ENCODE peak calls at places on chromosomes 6 and 20, in six cellular contexts. E is EL; D is T-helper 2 cell; A is fibroblast of mammary gland; W is stimulated activated CD4-positive, alpha-beta T cell treated with anti-CD3 and anti-CD28 coated beads, TNF-alpha, amount 100 ng/mL, for 1 hour; Y is activated T-helper 9 cell treated with anti-CD3 and anti-CD28 coated beads, Interleukin-2, amount 50 U/mL, for 16 hours. T is an unnamed sample.

GRCh38 chr20:33719989-33720709 is at the start of gene PXMP4:
- DNase-seq in E (peak), D (peak), A (peak), W (peak), Y (peak), T (peak)

GRCh38 chr6:73811706-73812105 is 115.7 kb downstream of the CD109 start:
- DNase-seq in E (no peak), D (no peak), A (no peak), W (no peak), Y (no peak), T (no peak)

GRCh38 chr6:100322886-100323285 is 141.8 kb downstream of the SIM1 start:
- DNase-seq in E (peak), D (no peak), A (peak), W (no peak), Y (no peak), T (no peak)

GRCh38 chr6:132247381-132248159 is 153.7 kb downstream of the MOXD1 start:
- DNase-seq in E (peak), D (no peak), A (peak), W (no peak), Y (no peak), T (no peak)

GRCh38 chr6:147506704-147507114 is 1.8 kb upstream of the SAMD5 start:
- DNase-seq in E (peak), D (no peak), A (peak), W (no peak), Y (no peak), T (peak)

GRCh38 chr20:61056136-61056535 is 195.9 kb upstream of the CDH4 start:
- DNase-seq in E (no peak), D (no peak), A (no peak), W (no peak), Y (no peak), T (no peak)

GRCh38 chr20:57371363-57371762 is 19.8 kb upstream of the RBM38 start:
- DNase-seq in E (no peak), D (no peak), A (no peak), W (no peak), Y (no peak), T (no peak)

GRCh38 chr20:58256307-58256706 is 27.9 kb upstream of the ANKRD60 start:
- DNase-seq in E (no peak), D (no peak), A (no peak), W (no peak), Y (no peak), T (no peak)

GRCh38 chr20:1440024-1440423 is 26.6 kb downstream of the NSFL1C start:
- DNase-seq in E (peak), D (no peak), A (peak), W (no peak), Y (no peak), T (peak)

GRCh38 chr20:50297498-50298348 is 107.1 kb downstream of the CEBPB start:
- DNase-seq in E (no peak), D (no peak), A (no peak), W (no peak), Y (no peak), T (no peak)

GRCh38 chr20:8082025-8082424 is 50.0 kb upstream of the PLCB1 start:
- DNase-seq in E (peak), D (no peak), A (peak), W (no peak), Y (no peak), T (peak)

GRCh38 chr6:38371312-38371672 is 268.4 kb downstream of the BTBD9 start:
- DNase-seq in E (no peak), D (no peak), A (no peak), W (no peak), Y (no peak), T (no peak)

GRCh38 chr6:154356118-154356517 is 485 bp downstream of the IPCEF1 start:
- DNase-seq in E (no peak), D (no peak), A (no peak), W (no peak), Y (no peak), T (no peak)

GRCh38 chr20:3010985-3011723 is 32.3 kb upstream of the GNRH2 start:
- DNase-seq in E (peak), D (no peak), A (peak), W (no peak), Y (no peak), T (peak)

GRCh38 chr6:156080371-156080770 is 624.7 kb upstream of the NOX3 start:
- DNase-seq in E (peak), D (no peak), A (no peak), W (no peak), Y (no peak), T (no peak)

GRCh38 chr6:108117427-108118358 is 43.2 kb upstream of the OSTM1 start:
- DNase-seq in E (peak), D (no peak), A (peak), W (no peak), Y (no peak), T (no peak)

GRCh38 chr6:43644940-43645612 is at the start of gene RSPH9:
- DNase-seq in E (peak), D (peak), A (peak), W (peak), Y (peak), T (peak)

GRCh38 chr6:118565317-118565960 is 17.3 kb downstream of the PLN start:
- DNase-seq in E (no peak), D (no peak), A (no peak), W (no peak), Y (no peak), T (no peak)

GRCh38 chr6:42702200-42702599 is 20.2 kb downstream of the PRPH2 start:
- DNase-seq in E (peak), D (no peak), A (peak), W (no peak), Y (no peak), T (peak)

GRCh38 chr6:134004714-134005113 is 47.7 kb downstream of the SLC2A12 start:
- DNase-seq in E (no peak), D (no peak), A (no peak), W (no peak), Y (no peak), T (no peak)